ENCODE peak calls at places on chromosomes 4 and X, in six cellular contexts. R is IMR-90, W is H1, E is neuronal stem cell, Z is H9, O is trophoblast cell. M is an unnamed sample.

GRCh38 chrX:85084770-85085393 is 81.2 kb downstream of the APOOL start:
- DNase-seq in R (peak; percentile 49), O (peak; percentile 62), E (peak; percentile 1), W (no peak), Z (no peak), M (peak; percentile 37)

GRCh38 chr4:56310401-56310800 is 76.9 kb downstream of the AASDH start:
- DNase-seq in R (no peak), O (no peak), W (no peak), E (no peak), Z (no peak), M (no peak)

GRCh38 chrX:23773601-23774175 is 9.3 kb upstream of the SAT1 start:
- DNase-seq in R (no peak), W (no peak), E (no peak), Z (no peak), O (no peak), M (peak; percentile 20)

GRCh38 chrX:9988762-9989161 is 21.6 kb downstream of the CLDN34 start:
- DNase-seq in Z (no peak), E (no peak), O (peak; percentile 56), R (no peak), W (no peak), M (no peak)

GRCh38 chrX:130975947-130976346 is 72.9 kb upstream of the ENOX2 start:
- DNase-seq in R (peak; percentile 48), O (peak; percentile 74), Z (no peak), E (peak; percentile 17), W (peak; percentile 45), M (peak; percentile 70)

GRCh38 chr4:4492161-4492847 is 49.5 kb downstream of the STX18 start:
- DNase-seq in R (peak; percentile 77), W (no peak), E (no peak), Z (no peak), O (no peak), M (peak; percentile 63)

GRCh38 chr4:105191621-105192210 is 45.0 kb downstream of the TET2 start:
- DNase-seq in Z (no peak), W (no peak), R (peak; percentile 72), O (peak; percentile 58), E (no peak), M (peak; percentile 28)

GRCh38 chr4:72974694-72975487 is 94.6 kb downstream of the COX18 start:
- DNase-seq in R (peak; percentile 56), O (peak; percentile 23), Z (no peak), E (no peak), W (no peak), M (peak; percentile 37)

GRCh38 chrX:92230628-92231027 is 451.5 kb downstream of the PCDH11X start:
- DNase-seq in R (no peak), E (no peak), O (peak; percentile 27), W (no peak), Z (no peak), M (no peak)

GRCh38 chr4:106036848-106037247 is 141.6 kb downstream of the NPNT start:
- DNase-seq in R (no peak), O (no peak), Z (no peak), W (no peak), E (no peak), M (no peak)

GRCh38 chr4:112251044-112251632 is 19.6 kb downstream of the AP1AR start:
- DNase-seq in W (no peak), O (no peak), R (no peak), Z (no peak), E (no peak), M (no peak)

GRCh38 chr4:145217339-145217738 is 37.0 kb upstream of the OTUD4 start:
- DNase-seq in Z (no peak), E (no peak), R (no peak), O (no peak), W (no peak), M (no peak)

GRCh38 chr4:183920512-183920911 is 15.4 kb downstream of the STOX2 start:
- DNase-seq in W (no peak), O (no peak), E (no peak), Z (no peak), R (no peak), M (no peak)

GRCh38 chr4:2432991-2433530 is 14.3 kb downstream of the CFAP99 start:
- DNase-seq in R (peak; percentile 64), Z (peak; percentile 30), O (no peak), W (no peak), E (no peak), M (peak; percentile 66)

GRCh38 chr4:93743638-93744037 is 84.9 kb upstream of the ATOH1 start:
- DNase-seq in Z (no peak), W (no peak), R (no peak), O (no peak), E (no peak), M (no peak)

GRCh38 chr4:71608674-71609062 is 175.2 kb downstream of the GC start:
- DNase-seq in E (no peak), R (no peak), O (no peak), Z (no peak), W (no peak), M (no peak)

GRCh38 chrX:133335027-133335426 is 80.3 kb downstream of the GPC4 start:
- DNase-seq in O (peak; percentile 58), W (no peak), R (peak; percentile 26), E (no peak), Z (no peak), M (peak; percentile 46)

GRCh38 chr4:120902925-120903324 is 19.6 kb downstream of the PRDM5 start:
- DNase-seq in Z (no peak), O (no peak), R (no peak), E (no peak), W (no peak), M (no peak)

GRCh38 chr4:2796261-2797187 is 3.6 kb downstream of the SH3BP2 start:
- DNase-seq in E (no peak), W (no peak), O (peak; percentile 73), Z (no peak), R (peak; percentile 52), M (peak; percentile 47)

GRCh38 chrX:18173494-18174180 is 47.0 kb downstream of the BEND2 start:
- DNase-seq in Z (no peak), W (no peak), E (no peak), O (no peak), R (no peak), M (no peak)

DNA sequence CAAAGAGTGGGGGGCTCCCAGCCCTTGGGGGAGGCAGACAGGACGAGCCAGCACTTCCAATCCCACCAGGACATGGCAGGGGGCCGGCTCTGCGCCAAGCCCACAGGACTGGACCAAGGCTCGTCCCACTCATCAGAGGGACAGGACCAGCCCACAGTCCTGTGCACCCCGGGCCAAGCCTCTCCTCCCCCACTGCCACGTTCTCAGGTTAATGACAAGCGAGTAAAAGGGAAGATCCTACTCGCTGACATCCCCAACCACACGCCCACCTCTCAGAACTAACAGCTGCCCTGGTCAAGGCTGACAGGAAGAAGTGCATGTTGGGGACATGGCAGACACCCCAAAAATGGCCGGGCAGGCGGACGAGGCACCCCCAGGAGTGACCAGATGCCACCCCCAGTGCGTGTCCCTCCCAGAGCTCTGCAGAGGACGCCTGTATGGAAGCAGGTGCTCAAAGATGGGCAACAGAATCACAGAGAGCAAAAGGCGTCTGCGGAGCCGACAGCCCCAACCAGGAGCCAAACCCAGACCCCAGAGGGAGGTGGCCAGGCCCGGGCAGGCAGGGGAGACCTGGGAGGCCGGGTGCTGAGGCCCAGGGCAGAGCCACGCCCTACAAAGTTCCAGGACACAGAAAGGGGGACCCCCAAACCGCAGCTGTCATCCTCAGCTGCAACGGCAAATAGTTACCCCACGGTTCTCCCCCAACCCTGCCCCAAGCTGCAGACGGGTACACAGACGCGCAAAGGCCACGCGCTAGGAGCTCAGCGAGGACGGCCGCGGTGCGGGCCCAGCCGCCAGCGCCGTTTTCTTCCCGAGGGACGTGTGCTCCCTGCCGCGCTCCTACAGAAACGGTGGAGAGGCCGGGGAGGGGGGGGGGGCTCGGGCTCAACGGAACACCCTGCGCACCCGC is 1.8 kb downstream of the CTBP1 start:
- DNase-seq in W (peak; percentile 44), O (peak; percentile 32), Z (peak; percentile 27), E (no peak), R (no peak), M (no peak)
- H4K8ac ChIP-seq in W (peak overlapping the region; percentile 36), O (peak overlapping the region; percentile 87), Z (no peak overlapping the region), E (no peak overlapping the region), R (peak overlapping the region; percentile 97), M (peak overlapping the region; percentile 94)

GRCh38 chrX:15749642-15750610 is 11.9 kb downstream of the CA5B start:
- DNase-seq in R (peak; percentile 6), O (peak; percentile 80), Z (no peak), W (no peak), E (no peak), M (peak; percentile 30)
- H3K14ac ChIP-seq in R (no peak overlapping the region), O (no peak overlapping the region), Z (no peak overlapping the region), W (no peak overlapping the region), E (no peak overlapping the region), M (no peak overlapping the region)

DNA sequence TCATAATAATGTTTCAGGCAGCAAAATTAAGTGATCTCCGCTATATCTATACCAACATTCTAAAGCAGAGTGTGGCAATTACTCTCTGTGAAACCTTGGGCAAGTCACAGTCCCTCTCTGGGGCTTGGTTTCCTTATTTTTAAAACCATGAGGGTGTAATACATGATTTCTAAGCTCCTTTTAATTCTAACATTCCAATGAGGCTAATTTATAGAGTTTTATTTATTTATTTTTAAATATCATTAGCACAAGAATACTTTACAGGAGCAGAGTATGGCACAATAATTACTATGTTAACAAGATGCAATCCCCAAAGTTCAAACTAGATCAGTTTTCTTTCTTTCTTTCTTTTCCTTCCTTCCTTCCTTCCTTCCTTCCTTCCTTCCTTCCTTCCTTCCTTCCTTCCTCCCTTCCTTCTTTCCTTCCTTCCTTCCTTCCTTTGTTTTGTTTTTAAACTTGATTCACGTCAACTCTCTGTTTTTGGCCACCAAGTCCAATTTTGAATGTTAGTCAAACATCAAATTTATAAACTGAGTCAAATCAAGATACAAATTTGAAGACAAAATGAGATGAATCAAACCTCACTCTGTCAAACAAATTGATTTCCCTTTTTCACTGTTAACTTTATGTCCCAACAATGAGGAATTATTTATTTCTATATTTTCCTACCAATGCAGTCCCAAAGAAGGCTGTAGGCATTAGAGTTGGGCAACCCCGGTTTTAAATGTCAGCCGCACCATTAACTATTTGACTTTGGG is 50.2 kb upstream of the GPR174 start:
- DNase-seq in O (no peak), Z (no peak), R (no peak), E (no peak), W (no peak), M (no peak)
- H3K18ac ChIP-seq in O (no peak overlapping the region), Z (no peak overlapping the region), R (no peak overlapping the region), E (no peak overlapping the region), W (no peak overlapping the region), M (no peak overlapping the region)

GRCh38 chr4:678331-678734 is 4.0 kb downstream of the MYL5 start:
- DNase-seq in O (no peak), W (no peak), Z (no peak), E (no peak), R (no peak), M (no peak)

GRCh38 chr4:680091-680490 is 5.7 kb downstream of the MYL5 start:
- DNase-seq in R (no peak), W (no peak), E (no peak), O (no peak), Z (peak; percentile 28), M (no peak)

GRCh38 chr4:680565-680930 is 6.2 kb downstream of the MYL5 start:
- DNase-seq in O (peak; percentile 2), R (no peak), E (no peak), W (peak; percentile 74), Z (peak; percentile 53), M (no peak)

GRCh38 chr4:678765-679481 is 4.6 kb downstream of the MYL5 start:
- DNase-seq in Z (no peak), R (no peak), O (no peak), W (no peak), E (no peak), M (no peak)

DNA sequence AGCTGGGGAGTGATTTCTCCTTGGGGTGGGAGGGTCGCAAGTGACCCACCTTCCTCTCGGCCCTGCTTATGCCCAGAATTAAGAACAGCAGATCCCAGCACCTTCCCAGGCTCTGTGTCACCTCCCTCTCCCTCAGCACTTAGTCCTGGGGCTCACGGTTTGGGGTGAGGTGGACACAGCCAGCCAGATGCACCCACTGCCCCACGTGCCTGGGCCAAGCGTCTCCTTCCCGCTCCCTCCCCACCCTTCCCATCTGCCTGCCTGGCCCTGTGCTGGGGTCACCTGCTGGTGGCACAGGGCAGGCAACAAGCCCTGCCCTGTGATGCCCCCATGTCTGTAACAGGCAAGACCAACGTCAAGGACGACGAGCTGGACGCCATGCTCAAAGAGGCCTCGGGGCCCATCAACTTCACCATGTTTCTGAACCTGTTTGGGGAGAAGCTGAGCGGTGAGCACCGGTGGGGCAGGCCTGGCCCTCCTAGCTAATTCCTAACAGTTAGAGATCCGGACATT is 5.3 kb downstream of the MYL5 start:
- DNase-seq in W (no peak), O (peak; percentile 18), Z (no peak), R (no peak), E (no peak), M (no peak)
- H4K8ac ChIP-seq in W (no peak overlapping the region), O (no peak overlapping the region), Z (no peak overlapping the region), R (no peak overlapping the region), E (no peak overlapping the region), M (no peak overlapping the region)